ENCODE peak calls at places on chromosome 16, in seven cellular contexts. O is Panc1; Z is left lung; F is right cardiac atrium; Q is heart left ventricle; B is sciatic nerve; Y is activated naive CD4-positive, alpha-beta T cell treated with anti-CD3 and anti-CD28 coated beads, Interleukin-2, amount 50 U/mL, for 72 hours. S is an unnamed sample.

GRCh38 chr16:51550785-51551184 is 399.7 kb upstream of the SALL1 start:
- ATAC-seq in O (no peak), Z (no peak), F (no peak), Q (no peak), B (no peak), Y (no peak), S (no peak)

GRCh38 chr16:15827709-15828343 is 29.0 kb downstream of the MYH11 start:
- ATAC-seq in O (no peak), Z (no peak), F (no peak), Q (no peak), B (no peak), Y (no peak), S (no peak)

GRCh38 chr16:62249069-62249468 is 212.8 kb upstream of the CDH8 start:
- ATAC-seq in O (no peak), Z (no peak), F (no peak), Q (no peak), B (no peak), Y (no peak), S (no peak)

GRCh38 chr16:12902511-12903324 is 1.3 kb downstream of the SHISA9 start:
- ATAC-seq in O (no peak), Z (no peak), F (no peak), Q (no peak), B (no peak), Y (no peak), S (no peak)

GRCh38 chr16:6684076-6684673 is 648.5 kb upstream of the RBFOX1 start:
- ATAC-seq in O (peak), Z (peak), F (no peak), Q (no peak), B (no peak), Y (no peak), S (peak)

GRCh38 chr16:70552675-70553074 is 29.1 kb downstream of the SF3B3 start:
- ATAC-seq in O (no peak), Z (no peak), F (no peak), Q (no peak), B (no peak), Y (no peak), S (no peak)

GRCh38 chr16:68707341-68708152 is 29.5 kb upstream of the CDH1 start:
- ATAC-seq in O (peak), Z (peak), F (peak), Q (peak), B (peak), Y (no peak), S (peak)

GRCh38 chr16:71746442-71747046 is 22.0 kb upstream of the PHLPP2 start:
- ATAC-seq in O (no peak), Z (peak), F (no peak), Q (no peak), B (no peak), Y (no peak), S (no peak)

GRCh38 chr16:83581082-83581481 is 226.7 kb upstream of the HSBP1 start:
- ATAC-seq in O (no peak), Z (no peak), F (no peak), Q (no peak), B (no peak), Y (no peak), S (no peak)

GRCh38 chr16:15457958-15458357 is 23.6 kb downstream of the BMERB1 start:
- ATAC-seq in O (no peak), Z (no peak), F (no peak), Q (peak), B (no peak), Y (no peak), S (no peak)

GRCh38 chr16:1474796-1475551 is at the start of gene CLCN7:
- ATAC-seq in O (peak), Z (peak), F (peak), Q (peak), B (peak), Y (peak), S (peak)

GRCh38 chr16:89764711-89765201 is 43.4 kb downstream of the ZNF276 start:
- ATAC-seq in O (no peak), Z (peak), F (peak), Q (peak), B (peak), Y (peak), S (peak)

GRCh38 chr16:87172632-87173031 is 144.6 kb downstream of the C16orf95 start:
- ATAC-seq in O (no peak), Z (no peak), F (no peak), Q (no peak), B (no peak), Y (no peak), S (no peak)

GRCh38 chr16:11254913-11255736 is 879 bp downstream of the SOCS1 start:
- ATAC-seq in O (peak), Z (no peak), F (no peak), Q (no peak), B (no peak), Y (no peak), S (peak)

GRCh38 chr16:17359778-17360177 is 111.0 kb downstream of the XYLT1 start:
- ATAC-seq in O (no peak), Z (peak), F (peak), Q (no peak), B (peak), Y (peak), S (peak)

GRCh38 chr16:85058909-85059308 is 31.3 kb downstream of the KIAA0513 start:
- ATAC-seq in O (no peak), Z (no peak), F (no peak), Q (no peak), B (no peak), Y (no peak), S (no peak)

GRCh38 chr16:48378836-48379235 is 6.4 kb downstream of the SIAH1 start:
- ATAC-seq in O (no peak), Z (peak), F (peak), Q (peak), B (no peak), Y (no peak), S (peak)

GRCh38 chr16:17295948-17296347 is 174.8 kb downstream of the XYLT1 start:
- ATAC-seq in O (no peak), Z (no peak), F (peak), Q (no peak), B (peak), Y (no peak), S (no peak)

GRCh38 chr16:69721441-69721957 is 4.9 kb downstream of the NQO1 start:
- ATAC-seq in O (no peak), Z (no peak), F (no peak), Q (no peak), B (no peak), Y (no peak), S (no peak)

GRCh38 chr16:73308776-73309175 is 260.8 kb upstream of the ZFHX3 start:
- ATAC-seq in O (no peak), Z (no peak), F (no peak), Q (no peak), B (no peak), Y (no peak), S (no peak)

GRCh38 chr16:56625943-56626654 is 518 bp downstream of the MT1E start:
- ATAC-seq in O (peak), Z (peak), F (peak), Q (peak), B (peak), Y (peak), S (peak)

S was measured in esophagus mucosa.